ENCODE peak calls at places on chromosomes 16 and 17, in seven cellular contexts. One of them, this sample, is unnamed.

GRCh38 chr16:26550111-26550610 is 516.6 kb upstream of the C16orf82 start:
- DNase-seq in astrocyte: no peak
- DNase-seq in sigmoid colon: no peak
- DNase-seq in ovary: no peak
- DNase-seq in kidney: no peak
- DNase-seq in GM23248: no peak
- DNase-seq in hepatocyte: no peak
- DNase-seq in this sample: no peak

GRCh38 chr16:16025214-16025968 is 76.0 kb downstream of the ABCC1 start:
- DNase-seq in astrocyte: peak
- DNase-seq in sigmoid colon: no peak
- DNase-seq in ovary: no peak
- DNase-seq in kidney: no peak
- DNase-seq in GM23248: peak
- DNase-seq in hepatocyte: no peak
- DNase-seq in this sample: peak

GRCh38 chr16:68802190-68802589 is 41.1 kb upstream of the TANGO6 start:
- DNase-seq in astrocyte: peak
- DNase-seq in sigmoid colon: no peak
- DNase-seq in ovary: no peak
- DNase-seq in kidney: no peak
- DNase-seq in GM23248: peak
- DNase-seq in hepatocyte: peak
- DNase-seq in this sample: peak

GRCh38 chr16:63998-64913 is 8.2 kb downstream of the RHBDF1 start:
- DNase-seq in astrocyte: no peak
- DNase-seq in sigmoid colon: peak
- DNase-seq in ovary: no peak
- DNase-seq in kidney: peak
- DNase-seq in GM23248: no peak
- DNase-seq in hepatocyte: no peak
- DNase-seq in this sample: no peak

GRCh38 chr16:3952342-3953131 is 72.0 kb upstream of the CREBBP start:
- DNase-seq in astrocyte: no peak
- DNase-seq in sigmoid colon: peak
- DNase-seq in ovary: peak
- DNase-seq in kidney: peak
- DNase-seq in GM23248: peak
- DNase-seq in hepatocyte: no peak
- DNase-seq in this sample: no peak

GRCh38 chr16:7431723-7432122 is 99.1 kb downstream of the RBFOX1 start:
- DNase-seq in astrocyte: no peak
- DNase-seq in sigmoid colon: no peak
- DNase-seq in ovary: no peak
- DNase-seq in kidney: no peak
- DNase-seq in GM23248: no peak
- DNase-seq in hepatocyte: no peak
- DNase-seq in this sample: no peak

GRCh38 chr17:56141046-56141839 is 12.0 kb upstream of the ANKFN1 start:
- DNase-seq in astrocyte: peak
- DNase-seq in sigmoid colon: no peak
- DNase-seq in ovary: no peak
- DNase-seq in kidney: no peak
- DNase-seq in GM23248: peak
- DNase-seq in hepatocyte: no peak
- DNase-seq in this sample: no peak

GRCh38 chr16:29784157-29784556 is 6.1 kb downstream of the ZG16 start:
- DNase-seq in astrocyte: no peak
- DNase-seq in sigmoid colon: no peak
- DNase-seq in ovary: no peak
- DNase-seq in kidney: no peak
- DNase-seq in GM23248: no peak
- DNase-seq in hepatocyte: no peak
- DNase-seq in this sample: no peak

GRCh38 chr16:58127634-58128033 is 1.5 kb downstream of the CFAP20 start:
- DNase-seq in astrocyte: no peak
- DNase-seq in sigmoid colon: no peak
- DNase-seq in ovary: no peak
- DNase-seq in kidney: no peak
- DNase-seq in GM23248: peak
- DNase-seq in hepatocyte: no peak
- DNase-seq in this sample: no peak

GRCh38 chr16:49699718-49700117 is 156.2 kb downstream of the ZNF423 start:
- DNase-seq in astrocyte: no peak
- DNase-seq in sigmoid colon: no peak
- DNase-seq in ovary: no peak
- DNase-seq in kidney: no peak
- DNase-seq in GM23248: no peak
- DNase-seq in hepatocyte: no peak
- DNase-seq in this sample: no peak

GRCh38 chr17:3920940-3921852 is 4.9 kb upstream of the P2RX1 start:
- DNase-seq in astrocyte: no peak
- DNase-seq in sigmoid colon: no peak
- DNase-seq in ovary: no peak
- DNase-seq in kidney: no peak
- DNase-seq in GM23248: no peak
- DNase-seq in hepatocyte: no peak
- DNase-seq in this sample: no peak

GRCh38 chr17:1830288-1830687 is 483 bp downstream of the RPA1 start:
- DNase-seq in astrocyte: peak
- DNase-seq in sigmoid colon: no peak
- DNase-seq in ovary: no peak
- DNase-seq in kidney: no peak
- DNase-seq in GM23248: peak
- DNase-seq in hepatocyte: peak
- DNase-seq in this sample: no peak

GRCh38 chr17:7404737-7405412 is 978 bp upstream of the TMEM256 start:
- DNase-seq in astrocyte: no peak
- DNase-seq in sigmoid colon: peak
- DNase-seq in ovary: peak
- DNase-seq in kidney: peak
- DNase-seq in GM23248: peak
- DNase-seq in hepatocyte: no peak
- DNase-seq in this sample: peak

GRCh38 chr17:27038676-27039075 is 255.2 kb upstream of the WSB1 start:
- DNase-seq in astrocyte: no peak
- DNase-seq in sigmoid colon: no peak
- DNase-seq in ovary: no peak
- DNase-seq in kidney: no peak
- DNase-seq in GM23248: no peak
- DNase-seq in hepatocyte: no peak
- DNase-seq in this sample: no peak

GRCh38 chr17:76397687-76398522 is 13.5 kb downstream of the SPHK1 start:
- DNase-seq in astrocyte: peak
- DNase-seq in sigmoid colon: peak
- DNase-seq in ovary: peak
- DNase-seq in kidney: peak
- DNase-seq in GM23248: peak
- DNase-seq in hepatocyte: peak
- DNase-seq in this sample: peak

GRCh38 chr17:47967607-47968252 is 3.2 kb upstream of the CDK5RAP3 start:
- DNase-seq in astrocyte: peak
- DNase-seq in sigmoid colon: no peak
- DNase-seq in ovary: peak
- DNase-seq in kidney: no peak
- DNase-seq in GM23248: peak
- DNase-seq in hepatocyte: peak
- DNase-seq in this sample: peak

GRCh38 chr16:48384982-48385271 is 286 bp downstream of the SIAH1 start:
- DNase-seq in astrocyte: no peak
- DNase-seq in sigmoid colon: no peak
- DNase-seq in ovary: peak
- DNase-seq in kidney: no peak
- DNase-seq in GM23248: no peak
- DNase-seq in hepatocyte: no peak
- DNase-seq in this sample: no peak

GRCh38 chr17:50423553-50424159 is 2.4 kb upstream of the ACSF2 start:
- DNase-seq in astrocyte: peak
- DNase-seq in sigmoid colon: peak
- DNase-seq in ovary: peak
- DNase-seq in kidney: no peak
- DNase-seq in GM23248: peak
- DNase-seq in hepatocyte: peak
- DNase-seq in this sample: peak

GRCh38 chr17:1362964-1363363 is 37.1 kb downstream of the YWHAE start:
- DNase-seq in astrocyte: no peak
- DNase-seq in sigmoid colon: no peak
- DNase-seq in ovary: no peak
- DNase-seq in kidney: no peak
- DNase-seq in GM23248: peak
- DNase-seq in hepatocyte: no peak
- DNase-seq in this sample: no peak

GRCh38 chr16:88035292-88035691 is 84.1 kb downstream of the BANP start:
- DNase-seq in astrocyte: no peak
- DNase-seq in sigmoid colon: no peak
- DNase-seq in ovary: no peak
- DNase-seq in kidney: peak
- DNase-seq in GM23248: no peak
- DNase-seq in hepatocyte: no peak
- DNase-seq in this sample: no peak

GRCh38 chr16:89510526-89510925 is 2.3 kb downstream of the SPG7 start:
- DNase-seq in astrocyte: no peak
- DNase-seq in sigmoid colon: no peak
- DNase-seq in ovary: no peak
- DNase-seq in kidney: no peak
- DNase-seq in GM23248: no peak
- DNase-seq in hepatocyte: no peak
- DNase-seq in this sample: no peak

GRCh38 chr16:85313541-85314208 is 201.4 kb upstream of the CIBAR2 start:
- DNase-seq in astrocyte: no peak
- DNase-seq in sigmoid colon: no peak
- DNase-seq in ovary: no peak
- DNase-seq in kidney: no peak
- DNase-seq in GM23248: peak
- DNase-seq in hepatocyte: no peak
- DNase-seq in this sample: no peak

GRCh38 chr16:17261197-17261858 is 209.4 kb downstream of the XYLT1 start:
- DNase-seq in astrocyte: no peak
- DNase-seq in sigmoid colon: no peak
- DNase-seq in ovary: no peak
- DNase-seq in kidney: no peak
- DNase-seq in GM23248: no peak
- DNase-seq in hepatocyte: no peak
- DNase-seq in this sample: no peak

GRCh38 chr17:42065201-42065600 is 14.8 kb upstream of the C17orf113 start:
- DNase-seq in astrocyte: no peak
- DNase-seq in sigmoid colon: no peak
- DNase-seq in ovary: no peak
- DNase-seq in kidney: no peak
- DNase-seq in GM23248: no peak
- DNase-seq in hepatocyte: no peak
- DNase-seq in this sample: no peak

GRCh38 chr17:44345497-44346026 is 460 bp downstream of the GRN start:
- DNase-seq in astrocyte: peak
- DNase-seq in sigmoid colon: no peak
- DNase-seq in ovary: peak
- DNase-seq in kidney: peak
- DNase-seq in GM23248: peak
- DNase-seq in hepatocyte: peak
- DNase-seq in this sample: peak

DNA sequence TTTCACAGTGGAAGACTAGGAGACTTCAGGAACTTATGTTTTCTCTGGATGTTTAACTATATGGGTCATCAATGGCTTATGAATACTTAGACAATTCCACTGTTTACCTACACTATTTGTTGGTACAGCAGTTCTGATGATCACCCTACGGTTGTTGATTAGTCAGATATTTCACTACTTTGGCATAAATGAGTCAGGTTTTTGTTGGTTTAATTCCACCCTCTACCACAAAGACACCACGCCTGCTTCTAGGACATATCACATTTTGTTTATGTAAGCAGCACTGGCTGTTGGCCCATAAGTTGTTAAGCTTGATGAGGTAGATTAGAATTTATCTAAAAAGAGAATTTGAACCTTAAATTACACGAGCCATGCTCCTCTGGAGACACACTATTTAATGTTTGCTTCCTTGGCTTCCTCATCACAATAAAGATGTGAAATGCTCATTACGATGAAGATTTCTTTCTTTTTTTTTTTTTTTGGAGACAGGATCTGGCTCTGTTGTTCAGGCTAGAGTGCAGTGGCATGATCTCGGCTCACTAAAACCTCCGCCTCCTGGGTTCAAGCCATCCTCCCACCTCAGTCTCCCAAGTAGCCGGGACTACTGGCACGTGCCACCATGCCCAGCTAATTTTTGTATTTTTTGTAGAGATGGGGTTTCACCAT is 4.3 kb downstream of the GDE1 start:
- DNase-seq in astrocyte: peak
- DNase-seq in sigmoid colon: no peak
- DNase-seq in ovary: no peak
- DNase-seq in kidney: no peak
- DNase-seq in GM23248: peak
- DNase-seq in hepatocyte: no peak
- DNase-seq in this sample: peak
- H3K27ac ChIP-seq in astrocyte: no peak
- H3K27ac ChIP-seq in sigmoid colon: no peak
- H3K27ac ChIP-seq in ovary: no peak
- H3K27ac ChIP-seq in kidney: no peak
- H3K27ac ChIP-seq in GM23248: no peak
- H3K27ac ChIP-seq in hepatocyte: no peak
- H3K27ac ChIP-seq in this sample: no peak

GRCh38 chr16:56986361-56986760 is 3.0 kb upstream of the NLRC5 start:
- DNase-seq in astrocyte: no peak
- DNase-seq in sigmoid colon: no peak
- DNase-seq in ovary: no peak
- DNase-seq in kidney: no peak
- DNase-seq in GM23248: no peak
- DNase-seq in hepatocyte: no peak
- DNase-seq in this sample: no peak
- H3K27ac ChIP-seq in astrocyte: no peak
- H3K27ac ChIP-seq in sigmoid colon: peak
- H3K27ac ChIP-seq in ovary: no peak
- H3K27ac ChIP-seq in kidney: no peak
- H3K27ac ChIP-seq in GM23248: no peak
- H3K27ac ChIP-seq in hepatocyte: no peak
- H3K27ac ChIP-seq in this sample: no peak

GRCh38 chr17:65054602-65055001 is 1.9 kb downstream of the GNA13 start:
- DNase-seq in astrocyte: no peak
- DNase-seq in sigmoid colon: no peak
- DNase-seq in ovary: no peak
- DNase-seq in kidney: no peak
- DNase-seq in GM23248: peak
- DNase-seq in hepatocyte: no peak
- DNase-seq in this sample: no peak
- H3K27ac ChIP-seq in astrocyte: no peak
- H3K27ac ChIP-seq in sigmoid colon: peak
- H3K27ac ChIP-seq in ovary: peak
- H3K27ac ChIP-seq in kidney: peak
- H3K27ac ChIP-seq in GM23248: no peak
- H3K27ac ChIP-seq in hepatocyte: peak
- H3K27ac ChIP-seq in this sample: no peak

DNA sequence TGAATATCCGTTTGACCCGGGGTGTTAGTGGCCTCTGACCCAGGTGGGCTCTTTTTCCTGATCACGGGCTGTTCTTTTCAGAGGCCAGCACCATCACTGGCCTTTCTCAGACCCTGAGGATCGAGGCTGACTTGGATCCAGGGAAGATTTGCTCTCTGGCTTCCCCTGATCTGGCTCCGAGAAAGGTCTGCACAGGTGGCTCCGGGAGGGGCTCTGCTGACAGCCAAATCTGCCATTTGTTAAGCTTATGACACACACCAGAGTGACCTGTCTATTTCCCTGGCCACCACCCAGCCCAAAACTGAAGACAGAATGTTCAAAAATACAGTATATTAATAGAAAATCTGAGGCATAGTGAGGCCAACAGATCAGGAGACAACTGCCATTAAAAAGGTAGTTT is 221.8 kb upstream of the TNRC6C start:
- DNase-seq in astrocyte: no peak
- DNase-seq in sigmoid colon: no peak
- DNase-seq in ovary: no peak
- DNase-seq in kidney: no peak
- DNase-seq in GM23248: no peak
- DNase-seq in hepatocyte: no peak
- DNase-seq in this sample: no peak
- H3K27ac ChIP-seq in astrocyte: no peak
- H3K27ac ChIP-seq in sigmoid colon: peak
- H3K27ac ChIP-seq in ovary: no peak
- H3K27ac ChIP-seq in kidney: no peak
- H3K27ac ChIP-seq in GM23248: no peak
- H3K27ac ChIP-seq in hepatocyte: peak
- H3K27ac ChIP-seq in this sample: no peak